ENCODE peak calls at places on chromosomes 1 and 21, in ten cellular contexts. One of them, this sample, is unnamed.

GRCh38 chr1:18934205-18935000 is 22.1 kb downstream of the IFFO2 start:
- DNase-seq in endodermal cell: no peak
- DNase-seq in endothelial cell of umbilical vein: no peak
- DNase-seq in GM23248: no peak
- DNase-seq in colonic mucosa: no peak
- DNase-seq in mammary epithelial cell: no peak
- DNase-seq in NT2/D1: no peak
- DNase-seq in PC-3: no peak
- DNase-seq in fibroblast of lung: no peak
- DNase-seq in neural progenitor cell: no peak
- DNase-seq in this sample: no peak

GRCh38 chr1:111192643-111193519 is 7.6 kb downstream of the DENND2D start:
- DNase-seq in PC-3: no peak
- DNase-seq in colonic mucosa: no peak
- DNase-seq in endothelial cell of umbilical vein: peak; percentile 42
- DNase-seq in mammary epithelial cell: peak; percentile 30
- DNase-seq in GM23248: peak; percentile 41
- DNase-seq in endodermal cell: no peak
- DNase-seq in NT2/D1: no peak
- DNase-seq in neural progenitor cell: no peak
- DNase-seq in fibroblast of lung: peak; percentile 24
- DNase-seq in this sample: peak; percentile 18

GRCh38 chr21:15592271-15592860 is 137.4 kb upstream of the USP25 start:
- DNase-seq in NT2/D1: peak; percentile 33
- DNase-seq in endothelial cell of umbilical vein: peak; percentile 65
- DNase-seq in mammary epithelial cell: peak; percentile 35
- DNase-seq in neural progenitor cell: peak; percentile 25
- DNase-seq in colonic mucosa: no peak
- DNase-seq in PC-3: peak; percentile 89
- DNase-seq in GM23248: peak; percentile 56
- DNase-seq in endodermal cell: no peak
- DNase-seq in fibroblast of lung: peak; percentile 38
- DNase-seq in this sample: peak; percentile 75

GRCh38 chr1:201582261-201582951 is 43.5 kb downstream of the NAV1 start:
- DNase-seq in NT2/D1: no peak
- DNase-seq in fibroblast of lung: peak; percentile 72
- DNase-seq in endodermal cell: peak; percentile 63
- DNase-seq in endothelial cell of umbilical vein: no peak
- DNase-seq in GM23248: peak; percentile 87
- DNase-seq in PC-3: no peak
- DNase-seq in neural progenitor cell: no peak
- DNase-seq in mammary epithelial cell: no peak
- DNase-seq in colonic mucosa: no peak
- DNase-seq in this sample: peak; percentile 76

GRCh38 chr1:201666645-201667044 is 127.7 kb downstream of the NAV1 start:
- DNase-seq in neural progenitor cell: no peak
- DNase-seq in NT2/D1: no peak
- DNase-seq in endodermal cell: no peak
- DNase-seq in endothelial cell of umbilical vein: no peak
- DNase-seq in colonic mucosa: no peak
- DNase-seq in GM23248: no peak
- DNase-seq in fibroblast of lung: no peak
- DNase-seq in PC-3: no peak
- DNase-seq in mammary epithelial cell: no peak
- DNase-seq in this sample: no peak

GRCh38 chr1:86201321-86201720 is 44.7 kb upstream of the COL24A1 start:
- DNase-seq in neural progenitor cell: no peak
- DNase-seq in fibroblast of lung: peak; percentile 92
- DNase-seq in NT2/D1: no peak
- DNase-seq in PC-3: no peak
- DNase-seq in endodermal cell: no peak
- DNase-seq in colonic mucosa: no peak
- DNase-seq in endothelial cell of umbilical vein: no peak
- DNase-seq in GM23248: peak; percentile 13
- DNase-seq in mammary epithelial cell: no peak
- DNase-seq in this sample: no peak

GRCh38 chr1:21335750-21336168 is 45.5 kb upstream of the ECE1 start:
- DNase-seq in neural progenitor cell: no peak
- DNase-seq in endothelial cell of umbilical vein: no peak
- DNase-seq in mammary epithelial cell: peak; percentile 81
- DNase-seq in colonic mucosa: no peak
- DNase-seq in PC-3: peak; percentile 92
- DNase-seq in endodermal cell: no peak
- DNase-seq in NT2/D1: no peak
- DNase-seq in fibroblast of lung: no peak
- DNase-seq in GM23248: no peak
- DNase-seq in this sample: peak; percentile 60

GRCh38 chr21:45981641-45982255 is at the start of gene COL6A1:
- DNase-seq in mammary epithelial cell: peak; percentile 24
- DNase-seq in NT2/D1: no peak
- DNase-seq in fibroblast of lung: peak; percentile 66
- DNase-seq in GM23248: peak; percentile 87
- DNase-seq in endothelial cell of umbilical vein: peak; percentile 40
- DNase-seq in PC-3: peak; percentile 50
- DNase-seq in colonic mucosa: peak; percentile 61
- DNase-seq in endodermal cell: peak; percentile 67
- DNase-seq in neural progenitor cell: peak; percentile 88
- DNase-seq in this sample: peak; percentile 60

GRCh38 chr21:34105947-34106541 is 32.7 kb downstream of the MRPS6 start:
- DNase-seq in NT2/D1: no peak
- DNase-seq in neural progenitor cell: no peak
- DNase-seq in fibroblast of lung: no peak
- DNase-seq in endothelial cell of umbilical vein: no peak
- DNase-seq in GM23248: no peak
- DNase-seq in colonic mucosa: no peak
- DNase-seq in endodermal cell: no peak
- DNase-seq in PC-3: no peak
- DNase-seq in mammary epithelial cell: no peak
- DNase-seq in this sample: peak; percentile 60

GRCh38 chr1:119394085-119394484 is 20.9 kb upstream of the HSD3B2 start:
- DNase-seq in endodermal cell: no peak
- DNase-seq in PC-3: no peak
- DNase-seq in endothelial cell of umbilical vein: no peak
- DNase-seq in fibroblast of lung: no peak
- DNase-seq in mammary epithelial cell: no peak
- DNase-seq in NT2/D1: no peak
- DNase-seq in neural progenitor cell: no peak
- DNase-seq in GM23248: no peak
- DNase-seq in colonic mucosa: peak; percentile 58
- DNase-seq in this sample: no peak

GRCh38 chr1:246454655-246455054 is 52.4 kb downstream of the SMYD3 start:
- DNase-seq in mammary epithelial cell: no peak
- DNase-seq in endodermal cell: no peak
- DNase-seq in neural progenitor cell: no peak
- DNase-seq in fibroblast of lung: no peak
- DNase-seq in endothelial cell of umbilical vein: peak; percentile 12
- DNase-seq in GM23248: no peak
- DNase-seq in PC-3: no peak
- DNase-seq in colonic mucosa: no peak
- DNase-seq in NT2/D1: no peak
- DNase-seq in this sample: no peak

GRCh38 chr1:233613252-233614172 is at the start of gene KCNK1:
- DNase-seq in colonic mucosa: peak; percentile 91
- DNase-seq in endodermal cell: peak; percentile 94
- DNase-seq in mammary epithelial cell: peak; percentile 90
- DNase-seq in GM23248: peak; percentile 89
- DNase-seq in NT2/D1: peak; percentile 65
- DNase-seq in endothelial cell of umbilical vein: peak; percentile 29
- DNase-seq in neural progenitor cell: peak; percentile 79
- DNase-seq in PC-3: peak; percentile 96
- DNase-seq in fibroblast of lung: peak; percentile 94
- DNase-seq in this sample: peak; percentile 94

GRCh38 chr1:227795732-227796131 is 19.7 kb upstream of the PRSS38 start:
- DNase-seq in mammary epithelial cell: no peak
- DNase-seq in endothelial cell of umbilical vein: no peak
- DNase-seq in fibroblast of lung: no peak
- DNase-seq in endodermal cell: peak; percentile 27
- DNase-seq in PC-3: no peak
- DNase-seq in colonic mucosa: no peak
- DNase-seq in GM23248: no peak
- DNase-seq in NT2/D1: no peak
- DNase-seq in neural progenitor cell: no peak
- DNase-seq in this sample: no peak

GRCh38 chr1:36871146-36871971 is 163.0 kb downstream of the GRIK3 start:
- DNase-seq in mammary epithelial cell: no peak
- DNase-seq in colonic mucosa: no peak
- DNase-seq in PC-3: no peak
- DNase-seq in endothelial cell of umbilical vein: no peak
- DNase-seq in neural progenitor cell: no peak
- DNase-seq in GM23248: no peak
- DNase-seq in endodermal cell: peak; percentile 38
- DNase-seq in NT2/D1: no peak
- DNase-seq in fibroblast of lung: no peak
- DNase-seq in this sample: no peak

DNA sequence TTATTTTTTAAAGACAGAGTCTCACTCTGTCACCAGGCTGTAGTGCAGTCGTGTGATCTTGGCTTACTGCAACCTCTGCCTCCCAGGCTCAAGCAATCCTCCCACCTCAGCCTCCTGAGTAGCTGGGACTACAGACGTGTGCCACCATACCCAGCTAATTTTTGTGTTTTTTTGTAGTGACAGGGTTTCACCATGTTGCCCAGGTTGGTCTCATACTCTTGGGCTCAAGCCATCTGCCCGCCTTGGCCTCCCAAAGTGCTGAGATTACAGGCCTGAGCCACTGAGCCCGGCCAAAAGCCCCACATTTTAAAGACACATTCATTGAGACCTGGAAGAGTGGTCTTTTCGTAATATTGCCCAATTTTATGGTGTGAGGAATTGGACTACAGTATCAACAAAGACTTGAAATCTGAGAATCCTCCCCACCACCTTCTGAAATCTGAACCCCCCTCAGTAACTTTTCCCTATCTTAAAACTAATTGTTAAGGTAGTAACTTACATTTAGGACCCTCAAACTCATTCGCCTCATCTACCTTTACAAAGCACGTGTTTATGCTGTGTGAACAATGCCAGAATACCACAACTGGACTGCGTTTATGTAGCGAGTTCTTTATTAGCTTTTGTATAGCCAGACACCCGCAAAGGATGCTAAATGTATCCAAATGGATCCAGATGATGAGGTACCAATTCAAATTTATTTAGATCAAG is 2.7 kb downstream of the ERRFI1 start:
- DNase-seq in PC-3: no peak
- DNase-seq in fibroblast of lung: peak; percentile 9
- DNase-seq in NT2/D1: no peak
- DNase-seq in mammary epithelial cell: no peak
- DNase-seq in GM23248: no peak
- DNase-seq in endothelial cell of umbilical vein: no peak
- DNase-seq in neural progenitor cell: no peak
- DNase-seq in endodermal cell: no peak
- DNase-seq in colonic mucosa: no peak
- DNase-seq in this sample: peak; percentile 28
- H3K9ac ChIP-seq in PC-3: peak overlapping the region; percentile 90
- H3K9ac ChIP-seq in fibroblast of lung: no peak overlapping the region
- H3K9ac ChIP-seq in NT2/D1: no peak overlapping the region
- H3K9ac ChIP-seq in mammary epithelial cell: peak overlapping the region; percentile 99
- H3K9ac ChIP-seq in GM23248: peak overlapping the region; percentile 83
- H3K9ac ChIP-seq in endothelial cell of umbilical vein: no peak overlapping the region
- H3K9ac ChIP-seq in neural progenitor cell: no peak overlapping the region
- H3K9ac ChIP-seq in endodermal cell: peak overlapping the region; percentile 86
- H3K9ac ChIP-seq in colonic mucosa: no peak overlapping the region
- H3K9ac ChIP-seq in this sample: peak overlapping the region; percentile 92

GRCh38 chr1:207032528-207033017 is at the start of gene C1orf116:
- DNase-seq in fibroblast of lung: no peak
- DNase-seq in GM23248: no peak
- DNase-seq in neural progenitor cell: peak; percentile 61
- DNase-seq in colonic mucosa: peak; percentile 87
- DNase-seq in PC-3: peak; percentile 99
- DNase-seq in endodermal cell: peak; percentile 94
- DNase-seq in endothelial cell of umbilical vein: no peak
- DNase-seq in mammary epithelial cell: peak; percentile 99
- DNase-seq in NT2/D1: peak; percentile 47
- DNase-seq in this sample: no peak
- H3K4me3 ChIP-seq in fibroblast of lung: no peak within 1 kb of the TSS
- H3K4me3 ChIP-seq in GM23248: no peak within 1 kb of the TSS
- H3K4me3 ChIP-seq in neural progenitor cell: no peak within 1 kb of the TSS
- H3K4me3 ChIP-seq in colonic mucosa: peak within 1 kb of the TSS; percentile 30
- H3K4me3 ChIP-seq in PC-3: peak within 1 kb of the TSS; percentile 69
- H3K4me3 ChIP-seq in endodermal cell: no peak within 1 kb of the TSS
- H3K4me3 ChIP-seq in endothelial cell of umbilical vein: no peak within 1 kb of the TSS
- H3K4me3 ChIP-seq in mammary epithelial cell: peak within 1 kb of the TSS; percentile 78
- H3K4me3 ChIP-seq in NT2/D1: no peak within 1 kb of the TSS
- H3K4me3 ChIP-seq in this sample: no peak within 1 kb of the TSS

GRCh38 chr1:1969953-1970716 is 33.5 kb downstream of the CFAP74 start:
- DNase-seq in colonic mucosa: no peak
- DNase-seq in neural progenitor cell: no peak
- DNase-seq in GM23248: no peak
- DNase-seq in mammary epithelial cell: no peak
- DNase-seq in PC-3: no peak
- DNase-seq in fibroblast of lung: no peak
- DNase-seq in NT2/D1: no peak
- DNase-seq in endodermal cell: no peak
- DNase-seq in endothelial cell of umbilical vein: no peak
- DNase-seq in this sample: no peak

GRCh38 chr1:1969505-1969900 is 34.1 kb downstream of the CFAP74 start:
- DNase-seq in colonic mucosa: no peak
- DNase-seq in PC-3: peak; percentile 22
- DNase-seq in fibroblast of lung: no peak
- DNase-seq in endothelial cell of umbilical vein: no peak
- DNase-seq in mammary epithelial cell: no peak
- DNase-seq in endodermal cell: no peak
- DNase-seq in neural progenitor cell: no peak
- DNase-seq in NT2/D1: no peak
- DNase-seq in GM23248: no peak
- DNase-seq in this sample: no peak

GRCh38 chr1:1971688-1972087 is 31.9 kb downstream of the CFAP74 start:
- DNase-seq in neural progenitor cell: no peak
- DNase-seq in fibroblast of lung: no peak
- DNase-seq in colonic mucosa: no peak
- DNase-seq in GM23248: no peak
- DNase-seq in endothelial cell of umbilical vein: no peak
- DNase-seq in PC-3: no peak
- DNase-seq in mammary epithelial cell: no peak
- DNase-seq in endodermal cell: no peak
- DNase-seq in NT2/D1: no peak
- DNase-seq in this sample: no peak

GRCh38 chr1:1968767-1969504 is 34.6 kb downstream of the CFAP74 start:
- DNase-seq in endodermal cell: no peak
- DNase-seq in colonic mucosa: no peak
- DNase-seq in endothelial cell of umbilical vein: no peak
- DNase-seq in fibroblast of lung: no peak
- DNase-seq in NT2/D1: no peak
- DNase-seq in mammary epithelial cell: peak; percentile 86
- DNase-seq in GM23248: no peak
- DNase-seq in PC-3: peak; percentile 48
- DNase-seq in neural progenitor cell: no peak
- DNase-seq in this sample: no peak

GRCh38 chr1:1971017-1971416 is 32.6 kb downstream of the CFAP74 start:
- DNase-seq in fibroblast of lung: no peak
- DNase-seq in NT2/D1: no peak
- DNase-seq in neural progenitor cell: no peak
- DNase-seq in GM23248: no peak
- DNase-seq in endothelial cell of umbilical vein: no peak
- DNase-seq in colonic mucosa: no peak
- DNase-seq in endodermal cell: no peak
- DNase-seq in PC-3: no peak
- DNase-seq in mammary epithelial cell: no peak
- DNase-seq in this sample: no peak
- H3K4me1 ChIP-seq in fibroblast of lung: no peaks in the 10 kb centered on the region
- H3K4me1 ChIP-seq in NT2/D1: peaks cover 6% of the 10 kb centered on the region
- H3K4me1 ChIP-seq in neural progenitor cell: peaks cover 6% of the 10 kb centered on the region
- H3K4me1 ChIP-seq in GM23248: no peaks in the 10 kb centered on the region
- H3K4me1 ChIP-seq in endothelial cell of umbilical vein: no peaks in the 10 kb centered on the region
- H3K4me1 ChIP-seq in colonic mucosa: no peaks in the 10 kb centered on the region
- H3K4me1 ChIP-seq in endodermal cell: no peaks in the 10 kb centered on the region
- H3K4me1 ChIP-seq in PC-3: peaks cover 5% of the 10 kb centered on the region
- H3K4me1 ChIP-seq in mammary epithelial cell: peaks cover 16% of the 10 kb centered on the region
- H3K4me1 ChIP-seq in this sample: no peaks in the 10 kb centered on the region

GRCh38 chr1:173554541-173555250 is 48.2 kb downstream of the SLC9C2 start:
- DNase-seq in mammary epithelial cell: peak; percentile 59
- DNase-seq in GM23248: no peak
- DNase-seq in colonic mucosa: no peak
- DNase-seq in endodermal cell: no peak
- DNase-seq in PC-3: peak; percentile 98
- DNase-seq in neural progenitor cell: no peak
- DNase-seq in NT2/D1: no peak
- DNase-seq in endothelial cell of umbilical vein: peak; percentile 32
- DNase-seq in fibroblast of lung: no peak
- DNase-seq in this sample: no peak
- H3K9ac ChIP-seq in mammary epithelial cell: no peak overlapping the region
- H3K9ac ChIP-seq in GM23248: no peak overlapping the region
- H3K9ac ChIP-seq in colonic mucosa: no peak overlapping the region
- H3K9ac ChIP-seq in endodermal cell: no peak overlapping the region
- H3K9ac ChIP-seq in PC-3: peak overlapping the region; percentile 3
- H3K9ac ChIP-seq in neural progenitor cell: no peak overlapping the region
- H3K9ac ChIP-seq in NT2/D1: no peak overlapping the region
- H3K9ac ChIP-seq in endothelial cell of umbilical vein: no peak overlapping the region
- H3K9ac ChIP-seq in fibroblast of lung: no peak overlapping the region
- H3K9ac ChIP-seq in this sample: no peak overlapping the region

This sample was measured in adipocyte.